ENCODE peak calls at places on chromosomes 1 and 21, in four cellular contexts. V is progenitor cell of endocrine pancreas, F is neural crest cell, K is GM10248. R is an unnamed sample.

GRCh38 chr1:153792631-153793041 is 17.4 kb downstream of the SLC27A3 start:
- DNase-seq in V (no peak), F (no peak), K (no peak), R (no peak)

GRCh38 chr21:17660449-17660848 is 47.7 kb upstream of the BTG3 start:
- DNase-seq in V (no peak), F (no peak), K (no peak), R (no peak)

GRCh38 chr1:240803151-240803550 is 191.2 kb upstream of the GREM2 start:
- DNase-seq in V (no peak), F (no peak), K (no peak), R (no peak)

GRCh38 chr1:10575616-10576015 is 100.9 kb downstream of the PEX14 start:
- DNase-seq in V (no peak), F (no peak), K (no peak), R (no peak)

GRCh38 chr1:106292130-106292529 is 764.3 kb upstream of the PRMT6 start:
- DNase-seq in V (no peak), F (no peak), K (no peak), R (no peak)

GRCh38 chr1:230713915-230714764 is at the start of gene AGT:
- DNase-seq in V (no peak), F (no peak), K (no peak), R (peak; percentile 61)

GRCh38 chr1:230809205-230809990 is 58.9 kb downstream of the C1orf198 start:
- DNase-seq in V (no peak), F (no peak), K (no peak), R (no peak)

GRCh38 chr1:152251391-152251790 is 27.4 kb upstream of the HRNR start:
- DNase-seq in V (no peak), F (no peak), K (no peak), R (no peak)

GRCh38 chr1:20439282-20439681 is 46.7 kb downstream of the CAMK2N1 start:
- DNase-seq in V (no peak), F (no peak), K (no peak), R (no peak)

GRCh38 chr1:150961756-150962155 is 12.9 kb downstream of the CERS2 start:
- DNase-seq in V (no peak), F (no peak), K (no peak), R (no peak)

GRCh38 chr1:169694304-169694703 is 17.1 kb downstream of the SELL start:
- DNase-seq in V (no peak), F (no peak), K (no peak), R (no peak)

GRCh38 chr1:12087797-12088314 is 24.8 kb downstream of the TNFRSF8 start:
- DNase-seq in V (no peak), F (no peak), K (peak; percentile 81), R (no peak)

GRCh38 chr1:66984491-66984890 is 59.7 kb downstream of the MIER1 start:
- DNase-seq in V (no peak), F (no peak), K (peak; percentile 38), R (no peak)

GRCh38 chr1:23577056-23577985 is 18.0 kb upstream of the ID3 start:
- DNase-seq in V (no peak), F (no peak), K (peak; percentile 77), R (peak; percentile 68)

GRCh38 chr1:54229281-54229891 is 29.4 kb downstream of the MRPL37 start:
- DNase-seq in V (no peak), F (no peak), K (no peak), R (peak; percentile 61)

DNA sequence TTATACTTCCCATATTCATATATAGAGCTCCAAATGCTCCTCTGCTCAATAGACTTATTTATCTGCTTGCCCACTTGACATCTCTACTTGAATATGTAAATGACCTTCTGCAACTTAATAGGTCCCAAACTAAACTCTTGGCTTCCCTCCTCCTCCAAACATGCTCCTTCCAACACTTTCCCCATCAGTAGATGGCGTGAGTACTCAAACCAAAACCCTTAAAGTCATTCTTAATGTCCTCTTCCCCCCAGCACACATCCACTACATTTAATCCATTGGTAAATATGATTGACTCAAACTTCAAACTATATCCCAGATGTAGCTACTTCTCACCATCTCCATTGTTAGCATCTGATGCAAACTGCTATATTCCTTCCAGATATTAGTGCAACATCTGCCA is 48.5 kb upstream of the PBX1 start:
- DNase-seq in V (no peak), F (no peak), K (no peak), R (no peak)
- TF ChIP-seq CTCF in V (no peak), F (no peak), K (no peak), R (no peak)

GRCh38 chr1:1255078-1255477 is 8.6 kb upstream of the C1QTNF12 start:
- DNase-seq in V (no peak), F (no peak), K (no peak), R (no peak)
- TF ChIP-seq CTCF in V (no peak), F (no peak), K (no peak), R (no peak)

GRCh38 chr1:161791889-161792655 is 26.0 kb downstream of the ATF6 start:
- DNase-seq in V (no peak), F (no peak), K (no peak), R (no peak)

GRCh38 chr1:161790587-161791317 is 24.6 kb downstream of the ATF6 start:
- DNase-seq in V (no peak), F (no peak), K (no peak), R (no peak)

GRCh38 chr1:161787355-161787754 is 21.2 kb downstream of the ATF6 start:
- DNase-seq in V (no peak), F (no peak), K (no peak), R (no peak)

DNA sequence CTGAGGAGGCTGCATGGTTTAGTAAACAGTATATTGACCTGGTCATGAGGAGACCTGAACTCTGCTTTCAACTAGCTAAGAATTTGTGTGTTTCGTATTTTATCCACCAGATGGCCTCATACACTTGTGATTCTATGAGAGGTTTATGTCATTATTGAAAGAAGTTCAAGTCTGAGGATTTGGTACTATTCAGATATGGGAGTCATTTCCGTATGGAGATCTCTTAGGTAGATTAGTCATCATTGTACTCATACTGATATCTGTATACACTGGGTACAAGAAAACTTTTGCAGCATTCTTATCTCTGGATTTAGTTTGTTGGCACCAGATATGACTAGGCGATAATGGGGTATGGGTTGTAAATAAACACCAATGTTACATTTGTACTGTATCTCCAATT is 26.6 kb downstream of the ATF6 start:
- DNase-seq in V (no peak), F (no peak), K (peak; percentile 47), R (no peak)
- TF ChIP-seq CTCF in V (peak; percentile 66), F (peak; percentile 79), K (peak; percentile 28), R (peak; percentile 63)

GRCh38 chr1:58841455-58841854 is 57.6 kb upstream of the JUN start:
- DNase-seq in V (no peak), F (no peak), K (no peak), R (no peak)
- TF ChIP-seq CTCF in V (peak; percentile 27), F (peak; percentile 44), K (peak; percentile 21), R (no peak)

DNA sequence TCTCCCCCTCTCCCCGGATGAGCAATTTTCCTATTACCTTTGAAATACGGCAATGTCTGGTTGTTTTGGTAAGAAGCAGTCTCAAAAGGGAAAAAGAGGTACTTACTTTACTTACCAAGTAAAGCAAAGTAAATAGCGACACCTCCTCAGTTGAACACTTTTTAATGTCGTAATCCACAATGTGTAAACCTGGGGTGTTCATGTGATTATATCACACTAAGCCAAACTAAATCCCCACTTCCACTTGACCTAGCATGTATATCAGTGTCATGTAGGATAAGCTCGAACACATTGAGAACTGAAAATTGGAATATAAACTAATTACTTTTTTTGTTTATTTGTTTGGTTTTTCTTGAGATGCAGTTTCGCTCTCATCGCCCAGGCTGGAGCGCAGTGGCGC is 12.1 kb upstream of the VN1R5 start:
- DNase-seq in V (no peak), F (no peak), K (no peak), R (no peak)
- TF ChIP-seq CTCF in V (no peak), F (no peak), K (no peak), R (no peak)

GRCh38 chr1:235597867-235598553 is 51.6 kb downstream of the GNG4 start:
- DNase-seq in V (no peak), F (no peak), K (no peak), R (no peak)
- TF ChIP-seq CTCF in V (peak; percentile 45), F (peak; percentile 50), K (no peak), R (no peak)